ENCODE peak calls at places on chromosomes 13 and 19, in eight cellular contexts. One of them, this sample, is unnamed.

GRCh38 chr13:24223341-24224231 is 63.1 kb downstream of the SPATA13 start:
- DNase-seq in stomach: no peak
- DNase-seq in suprapubic skin: no peak
- DNase-seq in sigmoid colon: no peak
- DNase-seq in HepG2: no peak
- DNase-seq in H1: no peak
- DNase-seq in transverse colon: no peak
- DNase-seq in GM12878: no peak
- DNase-seq in this sample: no peak

GRCh38 chr13:36371185-36371584 is 25.0 kb upstream of the SPART start:
- DNase-seq in stomach: no peak
- DNase-seq in suprapubic skin: no peak
- DNase-seq in sigmoid colon: no peak
- DNase-seq in HepG2: no peak
- DNase-seq in H1: no peak
- DNase-seq in transverse colon: no peak
- DNase-seq in GM12878: no peak
- DNase-seq in this sample: no peak

GRCh38 chr19:29268103-29268502 is 55.2 kb upstream of the UQCRFS1 start:
- DNase-seq in stomach: no peak
- DNase-seq in suprapubic skin: peak; percentile 73
- DNase-seq in sigmoid colon: no peak
- DNase-seq in HepG2: no peak
- DNase-seq in H1: no peak
- DNase-seq in transverse colon: no peak
- DNase-seq in GM12878: no peak
- DNase-seq in this sample: no peak

GRCh38 chr13:113839536-113840204 is 24.2 kb downstream of the GAS6 start:
- DNase-seq in stomach: peak; percentile 81
- DNase-seq in suprapubic skin: no peak
- DNase-seq in sigmoid colon: no peak
- DNase-seq in HepG2: no peak
- DNase-seq in H1: no peak
- DNase-seq in transverse colon: peak; percentile 81
- DNase-seq in GM12878: no peak
- DNase-seq in this sample: peak; percentile 72

GRCh38 chr13:76014618-76015315 is 378.6 kb downstream of the LMO7 start:
- DNase-seq in stomach: no peak
- DNase-seq in suprapubic skin: no peak
- DNase-seq in sigmoid colon: no peak
- DNase-seq in HepG2: no peak
- DNase-seq in H1: no peak
- DNase-seq in transverse colon: no peak
- DNase-seq in GM12878: no peak
- DNase-seq in this sample: no peak

GRCh38 chr13:99694251-99694650 is 193.0 kb downstream of the TM9SF2 start:
- DNase-seq in stomach: no peak
- DNase-seq in suprapubic skin: no peak
- DNase-seq in sigmoid colon: no peak
- DNase-seq in HepG2: no peak
- DNase-seq in H1: no peak
- DNase-seq in transverse colon: no peak
- DNase-seq in GM12878: no peak
- DNase-seq in this sample: no peak

GRCh38 chr19:13091400-13092161 is 11.1 kb downstream of the LYL1 start:
- DNase-seq in stomach: no peak
- DNase-seq in suprapubic skin: no peak
- DNase-seq in sigmoid colon: peak; percentile 91
- DNase-seq in HepG2: no peak
- DNase-seq in H1: peak; percentile 65
- DNase-seq in transverse colon: no peak
- DNase-seq in GM12878: no peak
- DNase-seq in this sample: no peak

GRCh38 chr19:27773318-27774094 is 1439.4 kb downstream of the UQCRFS1 start:
- DNase-seq in stomach: no peak
- DNase-seq in suprapubic skin: no peak
- DNase-seq in sigmoid colon: no peak
- DNase-seq in HepG2: no peak
- DNase-seq in H1: no peak
- DNase-seq in transverse colon: no peak
- DNase-seq in GM12878: no peak
- DNase-seq in this sample: no peak

GRCh38 chr19:49677232-49677881 is at the start of gene PRMT1:
- DNase-seq in stomach: no peak
- DNase-seq in suprapubic skin: no peak
- DNase-seq in sigmoid colon: no peak
- DNase-seq in HepG2: peak; percentile 35
- DNase-seq in H1: peak; percentile 77
- DNase-seq in transverse colon: peak; percentile 44
- DNase-seq in GM12878: no peak
- DNase-seq in this sample: no peak

GRCh38 chr13:110347088-110347487 is 40.0 kb downstream of the COL4A2 start:
- DNase-seq in stomach: no peak
- DNase-seq in suprapubic skin: no peak
- DNase-seq in sigmoid colon: no peak
- DNase-seq in HepG2: no peak
- DNase-seq in H1: no peak
- DNase-seq in transverse colon: no peak
- DNase-seq in GM12878: no peak
- DNase-seq in this sample: no peak

GRCh38 chr19:48258350-48258749 is 2.6 kb upstream of the CARD8 start:
- DNase-seq in stomach: no peak
- DNase-seq in suprapubic skin: no peak
- DNase-seq in sigmoid colon: no peak
- DNase-seq in HepG2: no peak
- DNase-seq in H1: no peak
- DNase-seq in transverse colon: no peak
- DNase-seq in GM12878: no peak
- DNase-seq in this sample: no peak

GRCh38 chr13:114224201-114224600 is 10.5 kb upstream of the CDC16 start:
- DNase-seq in stomach: no peak
- DNase-seq in suprapubic skin: no peak
- DNase-seq in sigmoid colon: no peak
- DNase-seq in HepG2: no peak
- DNase-seq in H1: no peak
- DNase-seq in transverse colon: no peak
- DNase-seq in GM12878: no peak
- DNase-seq in this sample: peak; percentile 55

GRCh38 chr13:84126671-84127171 is 244.4 kb upstream of the SLITRK1 start:
- DNase-seq in stomach: no peak
- DNase-seq in suprapubic skin: no peak
- DNase-seq in sigmoid colon: no peak
- DNase-seq in HepG2: no peak
- DNase-seq in H1: no peak
- DNase-seq in transverse colon: no peak
- DNase-seq in GM12878: peak; percentile 20
- DNase-seq in this sample: peak; percentile 28

GRCh38 chr13:30191491-30192100 is 115.8 kb downstream of the KATNAL1 start:
- DNase-seq in stomach: no peak
- DNase-seq in suprapubic skin: no peak
- DNase-seq in sigmoid colon: no peak
- DNase-seq in HepG2: no peak
- DNase-seq in H1: no peak
- DNase-seq in transverse colon: no peak
- DNase-seq in GM12878: no peak
- DNase-seq in this sample: no peak

GRCh38 chr19:46721269-46722003 is 4.5 kb upstream of the PRKD2 start:
- DNase-seq in stomach: no peak
- DNase-seq in suprapubic skin: no peak
- DNase-seq in sigmoid colon: no peak
- DNase-seq in HepG2: peak; percentile 50
- DNase-seq in H1: peak; percentile 67
- DNase-seq in transverse colon: no peak
- DNase-seq in GM12878: no peak
- DNase-seq in this sample: no peak

GRCh38 chr13:97976551-97977375 is 23.3 kb downstream of the IPO5 start:
- DNase-seq in stomach: no peak
- DNase-seq in suprapubic skin: no peak
- DNase-seq in sigmoid colon: no peak
- DNase-seq in HepG2: no peak
- DNase-seq in H1: peak; percentile 94
- DNase-seq in transverse colon: peak; percentile 16
- DNase-seq in GM12878: no peak
- DNase-seq in this sample: no peak

GRCh38 chr19:7877249-7877836 is 3.2 kb upstream of the PRR36 start:
- DNase-seq in stomach: no peak
- DNase-seq in suprapubic skin: no peak
- DNase-seq in sigmoid colon: no peak
- DNase-seq in HepG2: no peak
- DNase-seq in H1: no peak
- DNase-seq in transverse colon: no peak
- DNase-seq in GM12878: no peak
- DNase-seq in this sample: no peak

GRCh38 chr13:48531416-48532145 is 1.3 kb downstream of the RCBTB2 start:
- DNase-seq in stomach: no peak
- DNase-seq in suprapubic skin: no peak
- DNase-seq in sigmoid colon: no peak
- DNase-seq in HepG2: peak; percentile 13
- DNase-seq in H1: no peak
- DNase-seq in transverse colon: no peak
- DNase-seq in GM12878: peak; percentile 38
- DNase-seq in this sample: no peak

GRCh38 chr13:112968380-112968909 is 569 bp upstream of the MCF2L start:
- DNase-seq in stomach: peak; percentile 79
- DNase-seq in suprapubic skin: peak; percentile 79
- DNase-seq in sigmoid colon: peak; percentile 64
- DNase-seq in HepG2: no peak
- DNase-seq in H1: no peak
- DNase-seq in transverse colon: peak; percentile 70
- DNase-seq in GM12878: no peak
- DNase-seq in this sample: peak; percentile 64

GRCh38 chr19:10114651-10115391 is 3.3 kb downstream of the P2RY11 start:
- DNase-seq in stomach: no peak
- DNase-seq in suprapubic skin: no peak
- DNase-seq in sigmoid colon: no peak
- DNase-seq in HepG2: no peak
- DNase-seq in H1: no peak
- DNase-seq in transverse colon: no peak
- DNase-seq in GM12878: no peak
- DNase-seq in this sample: peak; percentile 73

GRCh38 chr19:38647966-38648788 is 728 bp downstream of the ACTN4 start:
- DNase-seq in stomach: no peak
- DNase-seq in suprapubic skin: no peak
- DNase-seq in sigmoid colon: no peak
- DNase-seq in HepG2: no peak
- DNase-seq in H1: no peak
- DNase-seq in transverse colon: no peak
- DNase-seq in GM12878: no peak
- DNase-seq in this sample: no peak
- TF ChIP-seq EP300 in stomach: no peak
- TF ChIP-seq EP300 in suprapubic skin: no peak
- TF ChIP-seq EP300 in sigmoid colon: no peak
- TF ChIP-seq EP300 in HepG2: no peak
- TF ChIP-seq EP300 in H1: no peak
- TF ChIP-seq EP300 in transverse colon: no peak
- TF ChIP-seq EP300 in GM12878: no peak
- TF ChIP-seq EP300 in this sample: no peak

GRCh38 chr13:19148561-19148960 is 33.1 kb downstream of the TUBA3C start:
- DNase-seq in stomach: no peak
- DNase-seq in suprapubic skin: peak; percentile 8
- DNase-seq in sigmoid colon: no peak
- DNase-seq in HepG2: no peak
- DNase-seq in H1: no peak
- DNase-seq in transverse colon: no peak
- DNase-seq in GM12878: no peak
- DNase-seq in this sample: no peak
- TF ChIP-seq POLR2A in stomach: no peak
- TF ChIP-seq POLR2A in suprapubic skin: no peak
- TF ChIP-seq POLR2A in sigmoid colon: no peak
- TF ChIP-seq POLR2A in HepG2: no peak
- TF ChIP-seq POLR2A in H1: no peak
- TF ChIP-seq POLR2A in transverse colon: no peak
- TF ChIP-seq POLR2A in GM12878: no peak
- TF ChIP-seq POLR2A in this sample: no peak

GRCh38 chr19:41324231-41324702 is 14.3 kb downstream of the CCDC97 start:
- DNase-seq in stomach: no peak
- DNase-seq in suprapubic skin: no peak
- DNase-seq in sigmoid colon: no peak
- DNase-seq in HepG2: no peak
- DNase-seq in H1: no peak
- DNase-seq in transverse colon: no peak
- DNase-seq in GM12878: no peak
- DNase-seq in this sample: no peak
- TF ChIP-seq POLR2AphosphoS5 in stomach: no peak
- TF ChIP-seq POLR2AphosphoS5 in suprapubic skin: no peak
- TF ChIP-seq POLR2AphosphoS5 in sigmoid colon: no peak
- TF ChIP-seq POLR2AphosphoS5 in HepG2: no peak
- TF ChIP-seq POLR2AphosphoS5 in H1: no peak
- TF ChIP-seq POLR2AphosphoS5 in transverse colon: no peak
- TF ChIP-seq POLR2AphosphoS5 in GM12878: no peak
- TF ChIP-seq POLR2AphosphoS5 in this sample: no peak

GRCh38 chr13:46830405-46831005 is 33.5 kb upstream of the ESD start:
- DNase-seq in stomach: no peak
- DNase-seq in suprapubic skin: no peak
- DNase-seq in sigmoid colon: no peak
- DNase-seq in HepG2: no peak
- DNase-seq in H1: no peak
- DNase-seq in transverse colon: no peak
- DNase-seq in GM12878: no peak
- DNase-seq in this sample: no peak

DNA sequence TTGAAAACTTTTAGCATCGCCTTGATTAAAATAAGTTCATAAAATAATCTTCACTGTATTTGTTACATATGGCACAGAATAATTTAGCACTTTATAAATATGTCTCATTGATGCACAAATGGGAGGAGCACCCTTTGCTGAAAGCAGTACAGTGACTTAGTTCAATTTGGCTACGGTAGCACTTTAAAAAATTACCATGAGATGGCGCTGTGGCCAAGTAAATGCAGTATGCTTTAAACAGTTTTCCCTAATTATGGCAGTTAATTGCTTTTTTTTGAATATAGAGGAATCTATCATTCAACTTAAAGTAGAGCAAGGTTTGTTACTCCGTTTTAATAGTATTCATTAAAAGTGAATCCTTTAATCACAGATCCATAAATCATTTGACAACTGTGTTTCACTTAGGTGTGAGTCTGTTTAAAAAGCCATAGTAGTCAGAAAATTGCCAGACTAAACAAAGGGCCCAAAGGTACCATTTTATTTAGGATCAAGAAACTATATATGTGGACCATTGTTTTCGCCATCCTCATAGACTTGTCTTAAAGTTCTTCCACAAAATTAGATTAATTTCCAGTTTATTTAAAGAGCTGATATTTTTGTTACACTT is 34.7 kb upstream of the ESD start:
- DNase-seq in stomach: no peak
- DNase-seq in suprapubic skin: no peak
- DNase-seq in sigmoid colon: no peak
- DNase-seq in HepG2: peak; percentile 22
- DNase-seq in H1: peak; percentile 67
- DNase-seq in transverse colon: peak; percentile 20
- DNase-seq in GM12878: no peak
- DNase-seq in this sample: no peak
- TF ChIP-seq EP300 in stomach: no peak
- TF ChIP-seq EP300 in suprapubic skin: no peak
- TF ChIP-seq EP300 in sigmoid colon: no peak
- TF ChIP-seq EP300 in HepG2: no peak
- TF ChIP-seq EP300 in H1: no peak
- TF ChIP-seq EP300 in transverse colon: no peak
- TF ChIP-seq EP300 in GM12878: no peak
- TF ChIP-seq EP300 in this sample: no peak

This sample was measured in upper lobe of left lung.